ENCODE peak calls at places on chromosomes 3 and 15, in ten cellular contexts. One of them, this sample, is unnamed.

GRCh38 chr15:51931638-51932037 is 39.9 kb downstream of the LEO1 start:
- DNase-seq in LHCN-M2: no peak
- DNase-seq in IMR-90: peak; percentile 74
- DNase-seq in cardiac septum: no peak
- DNase-seq in activated CD4-positive, alpha-beta T cell treated with anti-CD3 and anti-CD28 coated beads for 48 hours: no peak
- DNase-seq in CD4-positive, alpha-beta T cell: no peak
- DNase-seq in head of caudate nucleus: no peak
- DNase-seq in GM13976: no peak
- DNase-seq in HT1080: peak; percentile 29
- DNase-seq in cerebellum: no peak
- DNase-seq in this sample: no peak

GRCh38 chr3:56693750-56694149 is 10.7 kb upstream of the TASOR start:
- DNase-seq in head of caudate nucleus: no peak
- DNase-seq in activated CD4-positive, alpha-beta T cell treated with anti-CD3 and anti-CD28 coated beads for 48 hours: no peak
- DNase-seq in cardiac septum: no peak
- DNase-seq in HT1080: peak; percentile 21
- DNase-seq in GM13976: no peak
- DNase-seq in LHCN-M2: no peak
- DNase-seq in cerebellum: no peak
- DNase-seq in CD4-positive, alpha-beta T cell: no peak
- DNase-seq in IMR-90: no peak
- DNase-seq in this sample: no peak

GRCh38 chr3:16114381-16114916 is 60.0 kb upstream of the GALNT15 start:
- DNase-seq in head of caudate nucleus: no peak
- DNase-seq in activated CD4-positive, alpha-beta T cell treated with anti-CD3 and anti-CD28 coated beads for 48 hours: no peak
- DNase-seq in GM13976: no peak
- DNase-seq in HT1080: no peak
- DNase-seq in IMR-90: no peak
- DNase-seq in CD4-positive, alpha-beta T cell: no peak
- DNase-seq in cerebellum: no peak
- DNase-seq in LHCN-M2: no peak
- DNase-seq in cardiac septum: no peak
- DNase-seq in this sample: no peak

GRCh38 chr3:66177026-66177425 is 43.8 kb upstream of the SLC25A26 start:
- DNase-seq in activated CD4-positive, alpha-beta T cell treated with anti-CD3 and anti-CD28 coated beads for 48 hours: no peak
- DNase-seq in GM13976: no peak
- DNase-seq in HT1080: no peak
- DNase-seq in cardiac septum: no peak
- DNase-seq in IMR-90: no peak
- DNase-seq in LHCN-M2: no peak
- DNase-seq in CD4-positive, alpha-beta T cell: no peak
- DNase-seq in cerebellum: peak; percentile 47
- DNase-seq in head of caudate nucleus: no peak
- DNase-seq in this sample: no peak

GRCh38 chr15:73633991-73634495 is 854 bp upstream of the NPTN start:
- DNase-seq in head of caudate nucleus: no peak
- DNase-seq in cerebellum: no peak
- DNase-seq in LHCN-M2: peak; percentile 93
- DNase-seq in GM13976: no peak
- DNase-seq in CD4-positive, alpha-beta T cell: no peak
- DNase-seq in cardiac septum: no peak
- DNase-seq in IMR-90: peak; percentile 96
- DNase-seq in activated CD4-positive, alpha-beta T cell treated with anti-CD3 and anti-CD28 coated beads for 48 hours: no peak
- DNase-seq in HT1080: peak; percentile 95
- DNase-seq in this sample: peak; percentile 36

GRCh38 chr3:65751123-65751700 is 287.5 kb downstream of the MAGI1 start:
- DNase-seq in head of caudate nucleus: peak; percentile 78
- DNase-seq in LHCN-M2: peak; percentile 39
- DNase-seq in activated CD4-positive, alpha-beta T cell treated with anti-CD3 and anti-CD28 coated beads for 48 hours: peak; percentile 18
- DNase-seq in IMR-90: peak; percentile 34
- DNase-seq in CD4-positive, alpha-beta T cell: no peak
- DNase-seq in GM13976: peak; percentile 22
- DNase-seq in cerebellum: no peak
- DNase-seq in cardiac septum: peak; percentile 78
- DNase-seq in HT1080: peak; percentile 24
- DNase-seq in this sample: peak; percentile 61

GRCh38 chr15:43751885-43752284 is 5.6 kb downstream of the PDIA3 start:
- DNase-seq in GM13976: no peak
- DNase-seq in CD4-positive, alpha-beta T cell: no peak
- DNase-seq in cardiac septum: no peak
- DNase-seq in head of caudate nucleus: no peak
- DNase-seq in cerebellum: no peak
- DNase-seq in activated CD4-positive, alpha-beta T cell treated with anti-CD3 and anti-CD28 coated beads for 48 hours: no peak
- DNase-seq in HT1080: no peak
- DNase-seq in IMR-90: no peak
- DNase-seq in LHCN-M2: no peak
- DNase-seq in this sample: no peak

GRCh38 chr3:193971268-193971751 is 164.6 kb upstream of the HES1 start:
- DNase-seq in activated CD4-positive, alpha-beta T cell treated with anti-CD3 and anti-CD28 coated beads for 48 hours: no peak
- DNase-seq in CD4-positive, alpha-beta T cell: no peak
- DNase-seq in HT1080: peak; percentile 53
- DNase-seq in cerebellum: no peak
- DNase-seq in LHCN-M2: no peak
- DNase-seq in GM13976: peak; percentile 67
- DNase-seq in head of caudate nucleus: no peak
- DNase-seq in IMR-90: no peak
- DNase-seq in cardiac septum: no peak
- DNase-seq in this sample: peak; percentile 66

GRCh38 chr3:30044515-30044914 is 561.9 kb upstream of the TGFBR2 start:
- DNase-seq in cerebellum: no peak
- DNase-seq in CD4-positive, alpha-beta T cell: no peak
- DNase-seq in activated CD4-positive, alpha-beta T cell treated with anti-CD3 and anti-CD28 coated beads for 48 hours: no peak
- DNase-seq in cardiac septum: no peak
- DNase-seq in HT1080: no peak
- DNase-seq in LHCN-M2: no peak
- DNase-seq in IMR-90: no peak
- DNase-seq in head of caudate nucleus: no peak
- DNase-seq in GM13976: no peak
- DNase-seq in this sample: no peak

GRCh38 chr3:46538803-46539442 is 27.2 kb downstream of the LRRC2 start:
- DNase-seq in LHCN-M2: peak; percentile 57
- DNase-seq in HT1080: peak; percentile 60
- DNase-seq in cardiac septum: peak; percentile 83
- DNase-seq in CD4-positive, alpha-beta T cell: peak; percentile 88
- DNase-seq in cerebellum: no peak
- DNase-seq in IMR-90: peak; percentile 83
- DNase-seq in activated CD4-positive, alpha-beta T cell treated with anti-CD3 and anti-CD28 coated beads for 48 hours: peak; percentile 75
- DNase-seq in head of caudate nucleus: peak; percentile 40
- DNase-seq in GM13976: peak; percentile 77
- DNase-seq in this sample: no peak

GRCh38 chr15:33737687-33738606 is 230.3 kb upstream of the CHRM5 start:
- DNase-seq in HT1080: peak; percentile 17
- DNase-seq in cardiac septum: no peak
- DNase-seq in LHCN-M2: peak; percentile 13
- DNase-seq in cerebellum: peak; percentile 12
- DNase-seq in activated CD4-positive, alpha-beta T cell treated with anti-CD3 and anti-CD28 coated beads for 48 hours: peak; percentile 42
- DNase-seq in GM13976: peak; percentile 36
- DNase-seq in head of caudate nucleus: peak; percentile 47
- DNase-seq in IMR-90: peak; percentile 23
- DNase-seq in CD4-positive, alpha-beta T cell: peak; percentile 3
- DNase-seq in this sample: peak; percentile 15

GRCh38 chr3:12932754-12933153 is 91.4 kb upstream of the RPL32 start:
- DNase-seq in LHCN-M2: no peak
- DNase-seq in HT1080: no peak
- DNase-seq in IMR-90: no peak
- DNase-seq in GM13976: no peak
- DNase-seq in CD4-positive, alpha-beta T cell: no peak
- DNase-seq in head of caudate nucleus: no peak
- DNase-seq in activated CD4-positive, alpha-beta T cell treated with anti-CD3 and anti-CD28 coated beads for 48 hours: no peak
- DNase-seq in cerebellum: no peak
- DNase-seq in cardiac septum: no peak
- DNase-seq in this sample: no peak

GRCh38 chr3:141380279-141380678 is 12.0 kb downstream of the ZBTB38 start:
- DNase-seq in HT1080: no peak
- DNase-seq in CD4-positive, alpha-beta T cell: no peak
- DNase-seq in cardiac septum: no peak
- DNase-seq in cerebellum: no peak
- DNase-seq in LHCN-M2: no peak
- DNase-seq in activated CD4-positive, alpha-beta T cell treated with anti-CD3 and anti-CD28 coated beads for 48 hours: no peak
- DNase-seq in IMR-90: no peak
- DNase-seq in head of caudate nucleus: no peak
- DNase-seq in GM13976: no peak
- DNase-seq in this sample: no peak

GRCh38 chr3:161217496-161217895 is 3.6 kb upstream of the NMD3 start:
- DNase-seq in IMR-90: no peak
- DNase-seq in LHCN-M2: peak; percentile 62
- DNase-seq in head of caudate nucleus: no peak
- DNase-seq in CD4-positive, alpha-beta T cell: no peak
- DNase-seq in cerebellum: no peak
- DNase-seq in HT1080: peak; percentile 74
- DNase-seq in cardiac septum: no peak
- DNase-seq in activated CD4-positive, alpha-beta T cell treated with anti-CD3 and anti-CD28 coated beads for 48 hours: no peak
- DNase-seq in GM13976: no peak
- DNase-seq in this sample: no peak

GRCh38 chr3:161069441-161070251 is 35.5 kb downstream of the B3GALNT1 start:
- DNase-seq in LHCN-M2: peak; percentile 88
- DNase-seq in activated CD4-positive, alpha-beta T cell treated with anti-CD3 and anti-CD28 coated beads for 48 hours: no peak
- DNase-seq in GM13976: peak; percentile 66
- DNase-seq in HT1080: peak; percentile 97
- DNase-seq in cardiac septum: no peak
- DNase-seq in IMR-90: peak; percentile 46
- DNase-seq in head of caudate nucleus: no peak
- DNase-seq in CD4-positive, alpha-beta T cell: no peak
- DNase-seq in cerebellum: peak; percentile 27
- DNase-seq in this sample: peak; percentile 31

GRCh38 chr15:60152386-60152785 is 148.3 kb downstream of the FOXB1 start:
- DNase-seq in cerebellum: no peak
- DNase-seq in CD4-positive, alpha-beta T cell: no peak
- DNase-seq in GM13976: no peak
- DNase-seq in IMR-90: no peak
- DNase-seq in cardiac septum: no peak
- DNase-seq in HT1080: no peak
- DNase-seq in head of caudate nucleus: no peak
- DNase-seq in activated CD4-positive, alpha-beta T cell treated with anti-CD3 and anti-CD28 coated beads for 48 hours: no peak
- DNase-seq in LHCN-M2: no peak
- DNase-seq in this sample: no peak

GRCh38 chr3:195466251-195466650 is 23.4 kb upstream of the ACAP2 start:
- DNase-seq in GM13976: no peak
- DNase-seq in head of caudate nucleus: no peak
- DNase-seq in cardiac septum: no peak
- DNase-seq in LHCN-M2: no peak
- DNase-seq in HT1080: no peak
- DNase-seq in cerebellum: no peak
- DNase-seq in activated CD4-positive, alpha-beta T cell treated with anti-CD3 and anti-CD28 coated beads for 48 hours: no peak
- DNase-seq in IMR-90: no peak
- DNase-seq in CD4-positive, alpha-beta T cell: no peak
- DNase-seq in this sample: no peak

GRCh38 chr3:179716811-179717210 is 64.0 kb downstream of the USP13 start:
- DNase-seq in cerebellum: no peak
- DNase-seq in GM13976: no peak
- DNase-seq in IMR-90: peak; percentile 93
- DNase-seq in LHCN-M2: peak; percentile 87
- DNase-seq in head of caudate nucleus: no peak
- DNase-seq in HT1080: peak; percentile 83
- DNase-seq in cardiac septum: no peak
- DNase-seq in CD4-positive, alpha-beta T cell: no peak
- DNase-seq in activated CD4-positive, alpha-beta T cell treated with anti-CD3 and anti-CD28 coated beads for 48 hours: no peak
- DNase-seq in this sample: no peak

GRCh38 chr3:46861293-46861995 is 1.8 kb downstream of the MYL3 start:
- DNase-seq in CD4-positive, alpha-beta T cell: no peak
- DNase-seq in cerebellum: no peak
- DNase-seq in cardiac septum: peak; percentile 82
- DNase-seq in activated CD4-positive, alpha-beta T cell treated with anti-CD3 and anti-CD28 coated beads for 48 hours: no peak
- DNase-seq in LHCN-M2: no peak
- DNase-seq in IMR-90: no peak
- DNase-seq in HT1080: no peak
- DNase-seq in head of caudate nucleus: peak; percentile 25
- DNase-seq in GM13976: no peak
- DNase-seq in this sample: no peak

GRCh38 chr3:11954312-11954934 is 49.8 kb upstream of the SYN2 start:
- DNase-seq in cerebellum: no peak
- DNase-seq in GM13976: no peak
- DNase-seq in activated CD4-positive, alpha-beta T cell treated with anti-CD3 and anti-CD28 coated beads for 48 hours: no peak
- DNase-seq in IMR-90: no peak
- DNase-seq in cardiac septum: no peak
- DNase-seq in CD4-positive, alpha-beta T cell: no peak
- DNase-seq in HT1080: no peak
- DNase-seq in head of caudate nucleus: peak; percentile 56
- DNase-seq in LHCN-M2: peak; percentile 17
- DNase-seq in this sample: peak; percentile 14

GRCh38 chr3:186963636-186964035 is 33.3 kb downstream of the ST6GAL1 start:
- DNase-seq in CD4-positive, alpha-beta T cell: no peak
- DNase-seq in cardiac septum: no peak
- DNase-seq in head of caudate nucleus: no peak
- DNase-seq in IMR-90: no peak
- DNase-seq in HT1080: no peak
- DNase-seq in LHCN-M2: no peak
- DNase-seq in activated CD4-positive, alpha-beta T cell treated with anti-CD3 and anti-CD28 coated beads for 48 hours: no peak
- DNase-seq in GM13976: no peak
- DNase-seq in cerebellum: no peak
- DNase-seq in this sample: no peak

GRCh38 chr3:59817511-59817910 is 767.7 kb upstream of the CFAP20DC start:
- DNase-seq in head of caudate nucleus: no peak
- DNase-seq in LHCN-M2: no peak
- DNase-seq in cardiac septum: no peak
- DNase-seq in GM13976: no peak
- DNase-seq in activated CD4-positive, alpha-beta T cell treated with anti-CD3 and anti-CD28 coated beads for 48 hours: no peak
- DNase-seq in CD4-positive, alpha-beta T cell: no peak
- DNase-seq in cerebellum: no peak
- DNase-seq in IMR-90: no peak
- DNase-seq in HT1080: no peak
- DNase-seq in this sample: no peak

GRCh38 chr3:18830087-18830486 is 318.2 kb upstream of the KCNH8 start:
- DNase-seq in cerebellum: no peak
- DNase-seq in head of caudate nucleus: no peak
- DNase-seq in GM13976: no peak
- DNase-seq in activated CD4-positive, alpha-beta T cell treated with anti-CD3 and anti-CD28 coated beads for 48 hours: no peak
- DNase-seq in IMR-90: no peak
- DNase-seq in CD4-positive, alpha-beta T cell: no peak
- DNase-seq in LHCN-M2: no peak
- DNase-seq in cardiac septum: no peak
- DNase-seq in HT1080: peak; percentile 80
- DNase-seq in this sample: no peak

GRCh38 chr3:45023675-45024074 is 2.4 kb upstream of the CLEC3B start:
- DNase-seq in activated CD4-positive, alpha-beta T cell treated with anti-CD3 and anti-CD28 coated beads for 48 hours: no peak
- DNase-seq in LHCN-M2: no peak
- DNase-seq in GM13976: no peak
- DNase-seq in head of caudate nucleus: no peak
- DNase-seq in IMR-90: no peak
- DNase-seq in cardiac septum: no peak
- DNase-seq in HT1080: no peak
- DNase-seq in cerebellum: no peak
- DNase-seq in CD4-positive, alpha-beta T cell: no peak
- DNase-seq in this sample: no peak

GRCh38 chr3:104549099-104549714 is 817.5 kb upstream of the ALCAM start:
- DNase-seq in cerebellum: no peak
- DNase-seq in activated CD4-positive, alpha-beta T cell treated with anti-CD3 and anti-CD28 coated beads for 48 hours: no peak
- DNase-seq in GM13976: no peak
- DNase-seq in HT1080: no peak
- DNase-seq in IMR-90: no peak
- DNase-seq in LHCN-M2: no peak
- DNase-seq in cardiac septum: no peak
- DNase-seq in CD4-positive, alpha-beta T cell: no peak
- DNase-seq in head of caudate nucleus: no peak
- DNase-seq in this sample: no peak

GRCh38 chr3:54538346-54538745 is 389.5 kb downstream of the LRTM1 start:
- DNase-seq in GM13976: no peak
- DNase-seq in cardiac septum: no peak
- DNase-seq in LHCN-M2: no peak
- DNase-seq in cerebellum: no peak
- DNase-seq in CD4-positive, alpha-beta T cell: no peak
- DNase-seq in head of caudate nucleus: no peak
- DNase-seq in activated CD4-positive, alpha-beta T cell treated with anti-CD3 and anti-CD28 coated beads for 48 hours: no peak
- DNase-seq in IMR-90: no peak
- DNase-seq in HT1080: peak; percentile 4
- DNase-seq in this sample: no peak

GRCh38 chr15:65856821-65857455 is 12.4 kb upstream of the RAB11A start:
- DNase-seq in GM13976: peak; percentile 54
- DNase-seq in head of caudate nucleus: peak; percentile 65
- DNase-seq in HT1080: peak; percentile 31
- DNase-seq in IMR-90: peak; percentile 53
- DNase-seq in LHCN-M2: peak; percentile 51
- DNase-seq in cardiac septum: peak; percentile 78
- DNase-seq in activated CD4-positive, alpha-beta T cell treated with anti-CD3 and anti-CD28 coated beads for 48 hours: peak; percentile 89
- DNase-seq in cerebellum: no peak
- DNase-seq in CD4-positive, alpha-beta T cell: peak; percentile 73
- DNase-seq in this sample: peak; percentile 88

GRCh38 chr3:107680698-107681097 is 157.9 kb downstream of the BBX start:
- DNase-seq in cardiac septum: no peak
- DNase-seq in activated CD4-positive, alpha-beta T cell treated with anti-CD3 and anti-CD28 coated beads for 48 hours: no peak
- DNase-seq in HT1080: no peak
- DNase-seq in cerebellum: no peak
- DNase-seq in LHCN-M2: no peak
- DNase-seq in IMR-90: peak; percentile 51
- DNase-seq in GM13976: no peak
- DNase-seq in head of caudate nucleus: no peak
- DNase-seq in CD4-positive, alpha-beta T cell: no peak
- DNase-seq in this sample: no peak